ENCODE peak calls at places on chromosomes 2 and 18, in nine cellular contexts. T, L, R, U, O, G, Q, E and P are unnamed samples.

GRCh38 chr2:71798266-71799012 is 345.1 kb downstream of the DYSF start:
- DNase-seq in T (no peak), L (no peak), R (no peak), U (peak), O (peak), G (no peak), Q (peak), E (no peak), P (no peak)

GRCh38 chr2:200446612-200447011 is 63.3 kb downstream of the KCTD18 start:
- DNase-seq in T (no peak), L (no peak), R (no peak), U (no peak), O (no peak), G (no peak), Q (no peak), E (no peak), P (no peak)

GRCh38 chr2:70104231-70105111 is 17.2 kb downstream of the PCBP1 start:
- DNase-seq in T (no peak), L (peak), R (no peak), U (peak), O (peak), G (no peak), Q (peak), E (no peak), P (no peak)

GRCh38 chr2:9803023-9803805 is 40.1 kb upstream of the TAF1B start:
- DNase-seq in T (no peak), L (no peak), R (no peak), U (no peak), O (peak), G (no peak), Q (peak), E (no peak), P (no peak)

GRCh38 chr2:158505448-158505934 is 48.7 kb downstream of the PKP4 start:
- DNase-seq in T (no peak), L (no peak), R (no peak), U (no peak), O (no peak), G (no peak), Q (no peak), E (no peak), P (no peak)

GRCh38 chr2:111205774-111206173 is 85.1 kb downstream of the BCL2L11 start:
- DNase-seq in T (no peak), L (no peak), R (no peak), U (no peak), O (no peak), G (no peak), Q (no peak), E (no peak), P (no peak)

GRCh38 chr2:170745263-170745662 is 24.9 kb upstream of the ERICH2 start:
- DNase-seq in T (no peak), L (no peak), R (no peak), U (no peak), O (no peak), G (no peak), Q (no peak), E (no peak), P (no peak)

GRCh38 chr2:130834091-130834922 is 2.4 kb upstream of the ARHGEF4 start:
- DNase-seq in T (no peak), L (no peak), R (no peak), U (no peak), O (no peak), G (no peak), Q (no peak), E (no peak), P (no peak)

GRCh38 chr2:162114291-162114690 is 37.8 kb downstream of the GCG start:
- DNase-seq in T (no peak), L (no peak), R (no peak), U (no peak), O (no peak), G (no peak), Q (peak), E (no peak), P (no peak)

GRCh38 chr2:216632952-216633615 is at the start of gene IGFBP2:
- DNase-seq in T (no peak), L (no peak), R (peak), U (no peak), O (no peak), G (no peak), Q (no peak), E (no peak), P (peak)

GRCh38 chr2:86143307-86143706 is 37.3 kb downstream of the PTCD3 start:
- DNase-seq in T (no peak), L (no peak), R (no peak), U (no peak), O (peak), G (no peak), Q (no peak), E (no peak), P (no peak)

GRCh38 chr2:30252723-30253688 is 21.7 kb downstream of the LBH start:
- DNase-seq in T (no peak), L (no peak), R (no peak), U (peak), O (peak), G (no peak), Q (peak), E (peak), P (no peak)

GRCh38 chr18:4096501-4096900 is 358.6 kb downstream of the DLGAP1 start:
- DNase-seq in T (no peak), L (no peak), R (no peak), U (no peak), O (peak), G (no peak), Q (no peak), E (no peak), P (no peak)

GRCh38 chr18:77822552-77823138 is 573.0 kb downstream of the GALR1 start:
- DNase-seq in T (no peak), L (no peak), R (no peak), U (no peak), O (no peak), G (no peak), Q (no peak), E (no peak), P (no peak)

GRCh38 chr18:48992791-48993555 is 42.2 kb upstream of the SMAD7 start:
- DNase-seq in T (peak), L (peak), R (no peak), U (no peak), O (no peak), G (peak), Q (no peak), E (no peak), P (peak)